ENCODE peak calls at places on chromosome 16, in six cellular contexts. One of them, this sample, is unnamed.
A peak's percentile ranks its signal among the peaks of the same experiment; 100 is the strongest.

GRCh38 chr16:14300631-14301149 is 229.6 kb downstream of the MRTFB start:
- DNase-seq in fibroblast of pulmonary artery: peak; percentile 89
- DNase-seq in astrocyte of the spinal cord: peak; percentile 79
- DNase-seq in heart right ventricle: peak; percentile 56
- DNase-seq in ascending aorta: no peak
- DNase-seq in dorsolateral prefrontal cortex: peak; percentile 65
- DNase-seq in this sample: peak; percentile 92

GRCh38 chr16:52592216-52592592 is 45.3 kb upstream of the TOX3 start:
- DNase-seq in astrocyte of the spinal cord: no peak
- DNase-seq in fibroblast of pulmonary artery: no peak
- DNase-seq in dorsolateral prefrontal cortex: no peak
- DNase-seq in heart right ventricle: no peak
- DNase-seq in ascending aorta: no peak
- DNase-seq in this sample: no peak

GRCh38 chr16:86052926-86053325 is 154.0 kb downstream of the IRF8 start:
- DNase-seq in heart right ventricle: no peak
- DNase-seq in fibroblast of pulmonary artery: no peak
- DNase-seq in astrocyte of the spinal cord: no peak
- DNase-seq in dorsolateral prefrontal cortex: no peak
- DNase-seq in ascending aorta: no peak
- DNase-seq in this sample: no peak

GRCh38 chr16:90020838-90021382 is 1.7 kb upstream of the DBNDD1 start:
- DNase-seq in dorsolateral prefrontal cortex: no peak
- DNase-seq in ascending aorta: no peak
- DNase-seq in heart right ventricle: no peak
- DNase-seq in fibroblast of pulmonary artery: peak; percentile 28
- DNase-seq in astrocyte of the spinal cord: peak; percentile 57
- DNase-seq in this sample: peak; percentile 44

GRCh38 chr16:11604783-11605563 is 18.3 kb upstream of the LITAF start:
- DNase-seq in fibroblast of pulmonary artery: peak; percentile 97
- DNase-seq in heart right ventricle: peak; percentile 57
- DNase-seq in ascending aorta: no peak
- DNase-seq in astrocyte of the spinal cord: no peak
- DNase-seq in dorsolateral prefrontal cortex: no peak
- DNase-seq in this sample: peak; percentile 73

GRCh38 chr16:86089341-86089900 is 190.5 kb downstream of the IRF8 start:
- DNase-seq in heart right ventricle: no peak
- DNase-seq in fibroblast of pulmonary artery: no peak
- DNase-seq in astrocyte of the spinal cord: no peak
- DNase-seq in dorsolateral prefrontal cortex: peak; percentile 26
- DNase-seq in ascending aorta: no peak
- DNase-seq in this sample: no peak

GRCh38 chr16:4936181-4936990 is 562 bp downstream of the PPL start:
- DNase-seq in heart right ventricle: peak; percentile 32
- DNase-seq in fibroblast of pulmonary artery: no peak
- DNase-seq in ascending aorta: no peak
- DNase-seq in astrocyte of the spinal cord: no peak
- DNase-seq in dorsolateral prefrontal cortex: no peak
- DNase-seq in this sample: no peak

GRCh38 chr16:85002099-85002541 is 9.2 kb downstream of the ZDHHC7 start:
- DNase-seq in dorsolateral prefrontal cortex: no peak
- DNase-seq in ascending aorta: no peak
- DNase-seq in fibroblast of pulmonary artery: no peak
- DNase-seq in astrocyte of the spinal cord: peak; percentile 20
- DNase-seq in heart right ventricle: no peak
- DNase-seq in this sample: no peak

GRCh38 chr16:4330277-4330882 is 14.5 kb downstream of the GLIS2 start:
- DNase-seq in dorsolateral prefrontal cortex: peak; percentile 89
- DNase-seq in heart right ventricle: peak; percentile 89
- DNase-seq in fibroblast of pulmonary artery: peak; percentile 77
- DNase-seq in ascending aorta: no peak
- DNase-seq in astrocyte of the spinal cord: peak; percentile 44
- DNase-seq in this sample: peak; percentile 90

GRCh38 chr16:86667035-86667434 is 88.7 kb downstream of the FOXL1 start:
- DNase-seq in fibroblast of pulmonary artery: no peak
- DNase-seq in dorsolateral prefrontal cortex: no peak
- DNase-seq in ascending aorta: no peak
- DNase-seq in astrocyte of the spinal cord: no peak
- DNase-seq in heart right ventricle: no peak
- DNase-seq in this sample: no peak

GRCh38 chr16:10961231-10961630 is 16.9 kb downstream of the CLEC16A start:
- DNase-seq in ascending aorta: no peak
- DNase-seq in fibroblast of pulmonary artery: peak; percentile 71
- DNase-seq in heart right ventricle: no peak
- DNase-seq in astrocyte of the spinal cord: peak; percentile 87
- DNase-seq in dorsolateral prefrontal cortex: no peak
- DNase-seq in this sample: peak; percentile 88

GRCh38 chr16:74226361-74226979 is 70.1 kb upstream of the PSMD7 start:
- DNase-seq in dorsolateral prefrontal cortex: no peak
- DNase-seq in ascending aorta: no peak
- DNase-seq in fibroblast of pulmonary artery: peak; percentile 40
- DNase-seq in astrocyte of the spinal cord: peak; percentile 25
- DNase-seq in heart right ventricle: no peak
- DNase-seq in this sample: peak; percentile 1

GRCh38 chr16:57999366-57999970 is 1.0 kb downstream of the ZNF319 start:
- DNase-seq in ascending aorta: no peak
- DNase-seq in heart right ventricle: no peak
- DNase-seq in astrocyte of the spinal cord: peak; percentile 42
- DNase-seq in dorsolateral prefrontal cortex: no peak
- DNase-seq in fibroblast of pulmonary artery: peak; percentile 35
- DNase-seq in this sample: no peak

GRCh38 chr16:52861614-52862022 is 191.1 kb downstream of the CHD9NB start:
- DNase-seq in dorsolateral prefrontal cortex: no peak
- DNase-seq in fibroblast of pulmonary artery: peak; percentile 1
- DNase-seq in astrocyte of the spinal cord: no peak
- DNase-seq in heart right ventricle: no peak
- DNase-seq in ascending aorta: no peak
- DNase-seq in this sample: peak; percentile 1

GRCh38 chr16:20147091-20147490 is 73.4 kb upstream of the GPR139 start:
- DNase-seq in heart right ventricle: no peak
- DNase-seq in astrocyte of the spinal cord: no peak
- DNase-seq in ascending aorta: no peak
- DNase-seq in dorsolateral prefrontal cortex: no peak
- DNase-seq in fibroblast of pulmonary artery: no peak
- DNase-seq in this sample: no peak

GRCh38 chr16:78731785-78732184 is 632.3 kb downstream of the WWOX start:
- DNase-seq in ascending aorta: no peak
- DNase-seq in heart right ventricle: no peak
- DNase-seq in astrocyte of the spinal cord: no peak
- DNase-seq in fibroblast of pulmonary artery: no peak
- DNase-seq in dorsolateral prefrontal cortex: no peak
- DNase-seq in this sample: no peak

GRCh38 chr16:48158296-48158695 is 2.5 kb upstream of the ABCC12 start:
- DNase-seq in ascending aorta: no peak
- DNase-seq in fibroblast of pulmonary artery: peak; percentile 49
- DNase-seq in dorsolateral prefrontal cortex: no peak
- DNase-seq in astrocyte of the spinal cord: peak; percentile 80
- DNase-seq in heart right ventricle: no peak
- DNase-seq in this sample: peak; percentile 59

GRCh38 chr16:49092704-49093103 is 188.9 kb downstream of the CBLN1 start:
- DNase-seq in dorsolateral prefrontal cortex: no peak
- DNase-seq in astrocyte of the spinal cord: no peak
- DNase-seq in heart right ventricle: no peak
- DNase-seq in ascending aorta: no peak
- DNase-seq in fibroblast of pulmonary artery: no peak
- DNase-seq in this sample: no peak

GRCh38 chr16:12062343-12063003 is 85.9 kb downstream of the SNX29 start:
- DNase-seq in fibroblast of pulmonary artery: peak; percentile 84
- DNase-seq in astrocyte of the spinal cord: peak; percentile 56
- DNase-seq in dorsolateral prefrontal cortex: no peak
- DNase-seq in ascending aorta: peak; percentile 89
- DNase-seq in heart right ventricle: peak; percentile 65
- DNase-seq in this sample: peak; percentile 98

DNA sequence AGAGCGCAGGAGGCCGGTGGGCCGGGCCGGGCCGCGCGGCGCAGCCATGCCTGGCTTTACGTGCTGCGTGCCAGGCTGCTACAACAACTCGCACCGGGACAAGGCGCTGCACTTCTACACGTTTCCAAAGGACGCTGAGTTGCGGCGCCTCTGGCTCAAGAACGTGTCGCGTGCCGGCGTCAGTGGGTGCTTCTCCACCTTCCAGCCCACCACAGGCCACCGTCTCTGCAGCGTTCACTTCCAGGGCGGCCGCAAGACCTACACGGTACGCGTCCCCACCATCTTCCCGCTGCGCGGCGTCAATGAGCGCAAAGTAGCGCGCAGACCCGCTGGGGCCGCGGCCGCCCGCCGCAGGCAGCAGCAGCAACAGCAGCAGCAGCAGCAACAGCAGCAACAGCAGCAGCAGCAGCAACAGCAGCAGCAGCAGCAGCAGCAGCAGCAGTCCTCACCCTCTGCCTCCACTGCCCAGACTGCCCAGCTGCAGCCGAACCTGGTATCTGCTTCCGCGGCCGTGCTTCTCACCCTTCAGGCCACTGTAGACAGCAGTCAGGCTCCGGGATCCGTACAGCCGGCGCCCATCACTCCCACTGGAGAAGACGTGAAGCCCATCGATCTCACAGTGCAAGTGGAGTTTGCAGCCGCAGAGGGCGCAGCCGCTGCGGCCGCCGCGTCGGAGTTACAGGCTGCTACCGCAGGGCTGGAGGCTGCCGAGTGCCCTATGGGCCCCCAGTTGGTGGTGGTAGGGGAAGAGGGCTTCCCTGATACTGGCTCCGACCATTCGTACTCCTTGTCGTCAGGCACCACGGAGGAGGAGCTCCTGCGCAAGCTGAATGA is 606 bp downstream of the THAP11 start:
- DNase-seq in ascending aorta: no peak
- DNase-seq in fibroblast of pulmonary artery: peak; percentile 56
- DNase-seq in heart right ventricle: peak; percentile 67
- DNase-seq in dorsolateral prefrontal cortex: peak; percentile 81
- DNase-seq in astrocyte of the spinal cord: peak; percentile 58
- DNase-seq in this sample: peak; percentile 47
- TF ChIP-seq CTCF in ascending aorta: peak; percentile 40
- TF ChIP-seq CTCF in fibroblast of pulmonary artery: peak; percentile 43
- TF ChIP-seq CTCF in heart right ventricle: peak; percentile 39
- TF ChIP-seq CTCF in dorsolateral prefrontal cortex: peak; percentile 10
- TF ChIP-seq CTCF in astrocyte of the spinal cord: peak; percentile 46
- TF ChIP-seq CTCF in this sample: peak; percentile 16

GRCh38 chr16:3035972-3036725 is 595 bp downstream of the BICDL2 start:
- DNase-seq in heart right ventricle: no peak
- DNase-seq in ascending aorta: no peak
- DNase-seq in fibroblast of pulmonary artery: no peak
- DNase-seq in dorsolateral prefrontal cortex: no peak
- DNase-seq in astrocyte of the spinal cord: no peak
- DNase-seq in this sample: no peak
- H3K4me3 ChIP-seq in heart right ventricle: no peak overlapping the region
- H3K4me3 ChIP-seq in ascending aorta: no peak overlapping the region
- H3K4me3 ChIP-seq in fibroblast of pulmonary artery: no peak overlapping the region
- H3K4me3 ChIP-seq in dorsolateral prefrontal cortex: no peak overlapping the region
- H3K4me3 ChIP-seq in astrocyte of the spinal cord: no peak overlapping the region
- H3K4me3 ChIP-seq in this sample: no peak overlapping the region

GRCh38 chr16:65722429-65722828 is 600.6 kb upstream of the CDH11 start:
- DNase-seq in heart right ventricle: no peak
- DNase-seq in dorsolateral prefrontal cortex: no peak
- DNase-seq in ascending aorta: no peak
- DNase-seq in astrocyte of the spinal cord: no peak
- DNase-seq in fibroblast of pulmonary artery: no peak
- DNase-seq in this sample: no peak
- TF ChIP-seq CTCF in heart right ventricle: no peak
- TF ChIP-seq CTCF in dorsolateral prefrontal cortex: no peak
- TF ChIP-seq CTCF in ascending aorta: no peak
- TF ChIP-seq CTCF in astrocyte of the spinal cord: no peak
- TF ChIP-seq CTCF in fibroblast of pulmonary artery: no peak
- TF ChIP-seq CTCF in this sample: no peak

GRCh38 chr16:8679156-8679555 is 4.7 kb downstream of the ABAT start:
- DNase-seq in ascending aorta: no peak
- DNase-seq in heart right ventricle: no peak
- DNase-seq in dorsolateral prefrontal cortex: no peak
- DNase-seq in astrocyte of the spinal cord: no peak
- DNase-seq in fibroblast of pulmonary artery: no peak
- DNase-seq in this sample: no peak

GRCh38 chr16:8677481-8677880 is 3.1 kb downstream of the ABAT start:
- DNase-seq in dorsolateral prefrontal cortex: no peak
- DNase-seq in astrocyte of the spinal cord: no peak
- DNase-seq in heart right ventricle: no peak
- DNase-seq in fibroblast of pulmonary artery: no peak
- DNase-seq in ascending aorta: no peak
- DNase-seq in this sample: peak; percentile 63

GRCh38 chr16:8676737-8677375 is 2.4 kb downstream of the ABAT start:
- DNase-seq in dorsolateral prefrontal cortex: no peak
- DNase-seq in fibroblast of pulmonary artery: no peak
- DNase-seq in astrocyte of the spinal cord: no peak
- DNase-seq in heart right ventricle: no peak
- DNase-seq in ascending aorta: no peak
- DNase-seq in this sample: no peak

GRCh38 chr16:8676160-8676547 is 1.7 kb downstream of the ABAT start:
- DNase-seq in dorsolateral prefrontal cortex: no peak
- DNase-seq in fibroblast of pulmonary artery: no peak
- DNase-seq in heart right ventricle: no peak
- DNase-seq in ascending aorta: no peak
- DNase-seq in astrocyte of the spinal cord: no peak
- DNase-seq in this sample: no peak

DNA sequence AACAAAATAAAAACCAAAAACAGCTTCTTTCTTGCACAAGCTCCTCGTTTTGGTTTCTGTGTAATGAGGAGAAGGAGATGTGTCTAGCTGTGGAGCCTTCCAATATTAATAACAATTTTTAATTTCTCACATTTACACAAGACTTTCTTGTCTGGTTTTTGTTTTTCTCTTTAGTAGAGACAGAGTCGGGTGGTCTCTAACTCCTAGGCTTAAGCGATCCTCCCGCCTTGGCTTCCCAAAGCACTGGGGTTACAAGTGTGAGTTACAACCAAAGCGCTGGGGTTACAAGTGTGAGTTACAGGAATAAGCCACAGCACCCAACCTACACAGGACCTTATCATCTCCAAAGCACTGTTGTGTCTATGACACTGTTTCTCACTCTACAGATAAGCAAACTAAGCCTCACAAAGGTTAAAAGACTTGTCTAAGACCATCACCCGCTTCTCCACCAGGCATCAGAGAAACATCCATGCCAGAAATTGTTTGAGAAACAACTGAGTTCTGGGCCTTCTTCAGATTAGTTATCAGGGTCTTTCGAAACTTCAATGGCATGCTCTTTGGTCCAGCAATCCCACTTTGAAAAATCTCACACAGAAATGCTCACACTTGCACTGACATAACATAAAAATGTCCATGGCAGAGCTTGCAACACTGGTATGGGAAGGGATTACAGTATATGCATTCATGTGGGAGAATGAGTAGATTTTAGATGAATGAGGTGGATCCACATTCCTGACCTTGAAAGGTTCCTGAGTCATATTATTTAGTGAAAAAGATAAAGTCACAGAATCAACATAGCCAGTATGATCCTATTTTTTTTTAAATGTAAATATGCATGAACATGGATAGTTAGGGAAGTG is 3.9 kb downstream of the ABAT start:
- DNase-seq in heart right ventricle: no peak
- DNase-seq in astrocyte of the spinal cord: peak; percentile 5
- DNase-seq in dorsolateral prefrontal cortex: no peak
- DNase-seq in fibroblast of pulmonary artery: peak; percentile 57
- DNase-seq in ascending aorta: no peak
- DNase-seq in this sample: peak; percentile 52
- H3K4me3 ChIP-seq in heart right ventricle: no peak overlapping the region
- H3K4me3 ChIP-seq in astrocyte of the spinal cord: no peak overlapping the region
- H3K4me3 ChIP-seq in dorsolateral prefrontal cortex: no peak overlapping the region
- H3K4me3 ChIP-seq in fibroblast of pulmonary artery: no peak overlapping the region
- H3K4me3 ChIP-seq in ascending aorta: no peak overlapping the region
- H3K4me3 ChIP-seq in this sample: no peak overlapping the region

GRCh38 chr16:80019395-80019794 is 418.9 kb upstream of the MAF start:
- DNase-seq in heart right ventricle: no peak
- DNase-seq in dorsolateral prefrontal cortex: no peak
- DNase-seq in astrocyte of the spinal cord: no peak
- DNase-seq in fibroblast of pulmonary artery: no peak
- DNase-seq in ascending aorta: no peak
- DNase-seq in this sample: no peak
- TF ChIP-seq CTCF in heart right ventricle: no peak
- TF ChIP-seq CTCF in dorsolateral prefrontal cortex: no peak
- TF ChIP-seq CTCF in astrocyte of the spinal cord: no peak
- TF ChIP-seq CTCF in fibroblast of pulmonary artery: no peak
- TF ChIP-seq CTCF in ascending aorta: no peak
- TF ChIP-seq CTCF in this sample: no peak